ENCODE peak calls at places on chromosome 12, in four cellular contexts. X is GM23338, J is cortex of kidney, S is AG04450. I is an unnamed sample.

GRCh38 chr12:6606331-6607131 is 648 bp downstream of the CHD4 start:
- DNase-seq in J (no peak), X (peak; percentile 63), S (no peak), I (peak; percentile 45)

GRCh38 chr12:58914457-58914856 is 5.8 kb downstream of the LRIG3 start:
- DNase-seq in S (no peak), X (no peak), J (no peak), I (no peak)

GRCh38 chr12:94994312-94994711 is 9.2 kb downstream of the NDUFA12 start:
- DNase-seq in S (no peak), X (no peak), J (no peak), I (no peak)

GRCh38 chr12:53995311-53996187 is 4.4 kb upstream of the HOXC9 start:
- DNase-seq in S (no peak), X (peak; percentile 88), J (no peak), I (no peak)

GRCh38 chr12:75632452-75632851 is 121.0 kb upstream of the KRR1 start:
- DNase-seq in S (no peak), X (peak; percentile 58), J (no peak), I (no peak)

GRCh38 chr12:68264864-68265256 is 11.5 kb upstream of the IL22 start:
- DNase-seq in J (no peak), X (no peak), S (no peak), I (no peak)

GRCh38 chr12:50006266-50006665 is 19.0 kb downstream of the RACGAP1 start:
- DNase-seq in S (no peak), J (no peak), X (no peak), I (no peak)

GRCh38 chr12:94150483-94151225 is 2.3 kb downstream of the PLXNC1 start:
- DNase-seq in X (peak; percentile 46), S (no peak), J (no peak), I (no peak)

GRCh38 chr12:98939350-98939749 is 294.3 kb downstream of the APAF1 start:
- DNase-seq in S (no peak), X (peak; percentile 75), J (no peak), I (no peak)

GRCh38 chr12:44000309-44000952 is 164.6 kb downstream of the TMEM117 start:
- DNase-seq in X (peak; percentile 89), J (no peak), S (peak; percentile 6), I (no peak)

GRCh38 chr12:131049002-131049401 is 95.3 kb downstream of the ADGRD1 start:
- DNase-seq in X (no peak), S (no peak), J (no peak), I (no peak)

GRCh38 chr12:7750350-7750749 is 3.2 kb upstream of the CLEC4C start:
- DNase-seq in X (no peak), S (no peak), J (no peak), I (no peak)

GRCh38 chr12:65464930-65465329 is 186.4 kb downstream of the MSRB3 start:
- DNase-seq in X (no peak), S (peak; percentile 90), J (no peak), I (no peak)

GRCh38 chr12:116996058-116996457 is 85.3 kb downstream of the FBXW8 start:
- DNase-seq in X (no peak), S (no peak), J (no peak), I (no peak)

GRCh38 chr12:2624543-2625266 is 170.1 kb upstream of the FKBP4 start:
- DNase-seq in X (peak; percentile 93), J (no peak), S (no peak), I (no peak)

GRCh38 chr12:25054076-25054782 is 105.3 kb upstream of the BCAT1 start:
- DNase-seq in X (no peak), S (no peak), J (no peak), I (no peak)

GRCh38 chr12:97404549-97404948 is 58.1 kb upstream of the RMST start:
- DNase-seq in S (no peak), X (peak; percentile 85), J (no peak), I (no peak)

GRCh38 chr12:6928703-6929407 is 1.1 kb downstream of the ATN1 start:
- DNase-seq in X (no peak), J (no peak), S (no peak), I (no peak)

GRCh38 chr12:86264451-86265328 is 8.5 kb upstream of the MGAT4C start:
- DNase-seq in J (no peak), X (peak; percentile 81), S (no peak), I (no peak)

GRCh38 chr12:103571286-103571685 is 15.8 kb upstream of the STAB2 start:
- DNase-seq in S (no peak), J (no peak), X (peak; percentile 89), I (no peak)

GRCh38 chr12:54051916-54052744 is 1.5 kb upstream of the HOXC4 start:
- DNase-seq in J (no peak), X (no peak), S (no peak), I (no peak)

GRCh38 chr12:117118838-117119591 is 19.8 kb upstream of the TESC start:
- DNase-seq in J (no peak), X (peak; percentile 58), S (no peak), I (no peak)

GRCh38 chr12:124939428-124940142 is 25.1 kb upstream of the UBC start:
- DNase-seq in S (peak; percentile 95), J (no peak), X (peak; percentile 95), I (peak; percentile 91)

GRCh38 chr12:108801736-108802665 is 55.4 kb downstream of the SSH1 start:
- DNase-seq in S (no peak), J (no peak), X (peak; percentile 93), I (no peak)

GRCh38 chr12:54133663-54134375 is 55.0 kb downstream of the SMUG1 start:
- DNase-seq in J (no peak), S (no peak), X (no peak), I (no peak)

GRCh38 chr12:106282457-106283097 is 20.0 kb upstream of the TCP11L2 start:
- DNase-seq in X (peak; percentile 78), S (no peak), J (no peak), I (no peak)

GRCh38 chr12:49296034-49296835 is 1.3 kb downstream of the PRPH start:
- DNase-seq in X (peak; percentile 78), J (no peak), S (no peak), I (no peak)

GRCh38 chr12:88946377-88946997 is 366.2 kb upstream of the KITLG start:
- DNase-seq in S (no peak), J (no peak), X (no peak), I (no peak)

GRCh38 chr12:72267974-72268373 is 4.2 kb upstream of the TRHDE start:
- DNase-seq in X (peak; percentile 20), S (no peak), J (no peak), I (no peak)

GRCh38 chr12:109296431-109296830 is 12.7 kb downstream of the FOXN4 start:
- DNase-seq in S (no peak), X (no peak), J (no peak), I (no peak)

GRCh38 chr12:63944036-63944579 is 99.6 kb downstream of the SRGAP1 start:
- DNase-seq in X (no peak), J (no peak), S (no peak), I (no peak)

GRCh38 chr12:20624718-20625117 is 70.4 kb upstream of the SLCO1C1 start:
- DNase-seq in J (no peak), S (no peak), X (peak; percentile 82), I (no peak)

GRCh38 chr12:89370411-89370810 is 18.1 kb upstream of the DUSP6 start:
- DNase-seq in J (no peak), S (no peak), X (no peak), I (no peak)

GRCh38 chr12:3220382-3221321 is 143.5 kb downstream of the TSPAN9 start:
- DNase-seq in J (no peak), S (no peak), X (no peak), I (peak; percentile 9)

GRCh38 chr12:46209914-46210834 is 58.7 kb downstream of the SLC38A1 start:
- DNase-seq in X (peak; percentile 45), S (no peak), J (no peak), I (no peak)

GRCh38 chr12:12719496-12719895 is 2.3 kb downstream of the CDKN1B start:
- DNase-seq in J (no peak), S (no peak), X (no peak), I (no peak)

GRCh38 chr12:56346663-56347062 is 8.0 kb downstream of the IL23A start:
- DNase-seq in X (peak; percentile 64), S (no peak), J (no peak), I (no peak)

I was measured in CMK.